ENCODE peak calls at places on chromosomes 1 and 21, in nine cellular contexts. One of them, this sample, is unnamed.

GRCh38 chr1:39863177-39863576 is 20.1 kb downstream of the TRIT1 start:
- DNase-seq in AG08395: no peak
- DNase-seq in activated gamma-delta T cell: no peak
- DNase-seq in NCI-H1105 treated with DMSO at 0.1 percent for 48 hours: no peak
- DNase-seq in COLO829: no peak
- DNase-seq in T-helper 9 cell: no peak
- DNase-seq in endodermal cell: no peak
- DNase-seq in amniotic stem cell: no peak
- DNase-seq in activated naive CD8-positive, alpha-beta T cell treated with anti-CD3 and anti-CD28 coated beads, Interleukin-2, amount 50 U/mL, for 24 hours: no peak
- DNase-seq in this sample: no peak

GRCh38 chr1:235136111-235136510 is 7.5 kb upstream of the TOMM20 start:
- DNase-seq in T-helper 9 cell: no peak
- DNase-seq in AG08395: no peak
- DNase-seq in amniotic stem cell: no peak
- DNase-seq in COLO829: no peak
- DNase-seq in NCI-H1105 treated with DMSO at 0.1 percent for 48 hours: peak
- DNase-seq in activated gamma-delta T cell: no peak
- DNase-seq in activated naive CD8-positive, alpha-beta T cell treated with anti-CD3 and anti-CD28 coated beads, Interleukin-2, amount 50 U/mL, for 24 hours: no peak
- DNase-seq in endodermal cell: no peak
- DNase-seq in this sample: no peak

GRCh38 chr21:34807146-34807880 is 138.5 kb downstream of the CLIC6 start:
- DNase-seq in T-helper 9 cell: peak
- DNase-seq in amniotic stem cell: peak
- DNase-seq in activated gamma-delta T cell: no peak
- DNase-seq in NCI-H1105 treated with DMSO at 0.1 percent for 48 hours: no peak
- DNase-seq in COLO829: peak
- DNase-seq in activated naive CD8-positive, alpha-beta T cell treated with anti-CD3 and anti-CD28 coated beads, Interleukin-2, amount 50 U/mL, for 24 hours: peak
- DNase-seq in endodermal cell: peak
- DNase-seq in AG08395: peak
- DNase-seq in this sample: peak

GRCh38 chr1:100866041-100866900 is 28.4 kb downstream of the EXTL2 start:
- DNase-seq in COLO829: no peak
- DNase-seq in endodermal cell: no peak
- DNase-seq in activated gamma-delta T cell: no peak
- DNase-seq in NCI-H1105 treated with DMSO at 0.1 percent for 48 hours: peak
- DNase-seq in T-helper 9 cell: no peak
- DNase-seq in activated naive CD8-positive, alpha-beta T cell treated with anti-CD3 and anti-CD28 coated beads, Interleukin-2, amount 50 U/mL, for 24 hours: no peak
- DNase-seq in amniotic stem cell: no peak
- DNase-seq in AG08395: peak
- DNase-seq in this sample: no peak

GRCh38 chr1:983736-984475 is 2.0 kb upstream of the PERM1 start:
- DNase-seq in T-helper 9 cell: peak
- DNase-seq in AG08395: peak
- DNase-seq in activated gamma-delta T cell: peak
- DNase-seq in endodermal cell: peak
- DNase-seq in NCI-H1105 treated with DMSO at 0.1 percent for 48 hours: peak
- DNase-seq in COLO829: no peak
- DNase-seq in amniotic stem cell: no peak
- DNase-seq in activated naive CD8-positive, alpha-beta T cell treated with anti-CD3 and anti-CD28 coated beads, Interleukin-2, amount 50 U/mL, for 24 hours: peak
- DNase-seq in this sample: peak

GRCh38 chr1:68218485-68218884 is 13.8 kb downstream of the WLS start:
- DNase-seq in T-helper 9 cell: no peak
- DNase-seq in activated naive CD8-positive, alpha-beta T cell treated with anti-CD3 and anti-CD28 coated beads, Interleukin-2, amount 50 U/mL, for 24 hours: no peak
- DNase-seq in amniotic stem cell: no peak
- DNase-seq in NCI-H1105 treated with DMSO at 0.1 percent for 48 hours: no peak
- DNase-seq in AG08395: no peak
- DNase-seq in COLO829: no peak
- DNase-seq in endodermal cell: peak
- DNase-seq in activated gamma-delta T cell: no peak
- DNase-seq in this sample: no peak

GRCh38 chr1:180611016-180611930 is 20.5 kb upstream of the XPR1 start:
- DNase-seq in AG08395: no peak
- DNase-seq in NCI-H1105 treated with DMSO at 0.1 percent for 48 hours: no peak
- DNase-seq in T-helper 9 cell: no peak
- DNase-seq in COLO829: peak
- DNase-seq in amniotic stem cell: no peak
- DNase-seq in endodermal cell: no peak
- DNase-seq in activated naive CD8-positive, alpha-beta T cell treated with anti-CD3 and anti-CD28 coated beads, Interleukin-2, amount 50 U/mL, for 24 hours: no peak
- DNase-seq in activated gamma-delta T cell: no peak
- DNase-seq in this sample: no peak

GRCh38 chr1:25530348-25531081 is 12.9 kb upstream of the LDLRAP1 start:
- DNase-seq in T-helper 9 cell: no peak
- DNase-seq in activated naive CD8-positive, alpha-beta T cell treated with anti-CD3 and anti-CD28 coated beads, Interleukin-2, amount 50 U/mL, for 24 hours: no peak
- DNase-seq in endodermal cell: no peak
- DNase-seq in NCI-H1105 treated with DMSO at 0.1 percent for 48 hours: no peak
- DNase-seq in AG08395: no peak
- DNase-seq in COLO829: no peak
- DNase-seq in activated gamma-delta T cell: no peak
- DNase-seq in amniotic stem cell: no peak
- DNase-seq in this sample: no peak

GRCh38 chr1:41872074-41872473 is 46.6 kb downstream of the HIVEP3 start:
- DNase-seq in NCI-H1105 treated with DMSO at 0.1 percent for 48 hours: no peak
- DNase-seq in activated naive CD8-positive, alpha-beta T cell treated with anti-CD3 and anti-CD28 coated beads, Interleukin-2, amount 50 U/mL, for 24 hours: no peak
- DNase-seq in amniotic stem cell: no peak
- DNase-seq in AG08395: no peak
- DNase-seq in COLO829: no peak
- DNase-seq in endodermal cell: no peak
- DNase-seq in T-helper 9 cell: no peak
- DNase-seq in activated gamma-delta T cell: no peak
- DNase-seq in this sample: no peak

GRCh38 chr1:166937329-166937728 is 38.0 kb downstream of the ILDR2 start:
- DNase-seq in COLO829: no peak
- DNase-seq in NCI-H1105 treated with DMSO at 0.1 percent for 48 hours: no peak
- DNase-seq in endodermal cell: no peak
- DNase-seq in amniotic stem cell: no peak
- DNase-seq in activated gamma-delta T cell: no peak
- DNase-seq in activated naive CD8-positive, alpha-beta T cell treated with anti-CD3 and anti-CD28 coated beads, Interleukin-2, amount 50 U/mL, for 24 hours: no peak
- DNase-seq in AG08395: no peak
- DNase-seq in T-helper 9 cell: no peak
- DNase-seq in this sample: no peak

GRCh38 chr1:48471103-48471502 is 901 bp downstream of the SPATA6 start:
- DNase-seq in AG08395: no peak
- DNase-seq in amniotic stem cell: no peak
- DNase-seq in COLO829: no peak
- DNase-seq in activated gamma-delta T cell: no peak
- DNase-seq in activated naive CD8-positive, alpha-beta T cell treated with anti-CD3 and anti-CD28 coated beads, Interleukin-2, amount 50 U/mL, for 24 hours: no peak
- DNase-seq in NCI-H1105 treated with DMSO at 0.1 percent for 48 hours: no peak
- DNase-seq in T-helper 9 cell: no peak
- DNase-seq in endodermal cell: peak
- DNase-seq in this sample: no peak

GRCh38 chr1:214525535-214526019 is 25.8 kb downstream of the PTPN14 start:
- DNase-seq in T-helper 9 cell: no peak
- DNase-seq in NCI-H1105 treated with DMSO at 0.1 percent for 48 hours: no peak
- DNase-seq in COLO829: no peak
- DNase-seq in AG08395: no peak
- DNase-seq in amniotic stem cell: no peak
- DNase-seq in activated naive CD8-positive, alpha-beta T cell treated with anti-CD3 and anti-CD28 coated beads, Interleukin-2, amount 50 U/mL, for 24 hours: no peak
- DNase-seq in endodermal cell: no peak
- DNase-seq in activated gamma-delta T cell: no peak
- DNase-seq in this sample: no peak

GRCh38 chr1:19006837-19007271 is 50.4 kb upstream of the IFFO2 start:
- DNase-seq in activated gamma-delta T cell: no peak
- DNase-seq in T-helper 9 cell: no peak
- DNase-seq in amniotic stem cell: no peak
- DNase-seq in endodermal cell: no peak
- DNase-seq in activated naive CD8-positive, alpha-beta T cell treated with anti-CD3 and anti-CD28 coated beads, Interleukin-2, amount 50 U/mL, for 24 hours: no peak
- DNase-seq in AG08395: no peak
- DNase-seq in COLO829: no peak
- DNase-seq in NCI-H1105 treated with DMSO at 0.1 percent for 48 hours: no peak
- DNase-seq in this sample: no peak

GRCh38 chr1:86352096-86352495 is 44.0 kb downstream of the ODF2L start:
- DNase-seq in T-helper 9 cell: no peak
- DNase-seq in activated gamma-delta T cell: no peak
- DNase-seq in amniotic stem cell: no peak
- DNase-seq in activated naive CD8-positive, alpha-beta T cell treated with anti-CD3 and anti-CD28 coated beads, Interleukin-2, amount 50 U/mL, for 24 hours: no peak
- DNase-seq in endodermal cell: no peak
- DNase-seq in AG08395: peak
- DNase-seq in COLO829: peak
- DNase-seq in NCI-H1105 treated with DMSO at 0.1 percent for 48 hours: no peak
- DNase-seq in this sample: peak

GRCh38 chr21:27036736-27037301 is 69.9 kb upstream of the ADAMTS5 start:
- DNase-seq in AG08395: no peak
- DNase-seq in COLO829: no peak
- DNase-seq in endodermal cell: no peak
- DNase-seq in T-helper 9 cell: no peak
- DNase-seq in activated gamma-delta T cell: no peak
- DNase-seq in amniotic stem cell: no peak
- DNase-seq in activated naive CD8-positive, alpha-beta T cell treated with anti-CD3 and anti-CD28 coated beads, Interleukin-2, amount 50 U/mL, for 24 hours: no peak
- DNase-seq in NCI-H1105 treated with DMSO at 0.1 percent for 48 hours: no peak
- DNase-seq in this sample: no peak

GRCh38 chr1:93963585-93963984 is 54.4 kb upstream of the GCLM start:
- DNase-seq in T-helper 9 cell: no peak
- DNase-seq in COLO829: no peak
- DNase-seq in activated naive CD8-positive, alpha-beta T cell treated with anti-CD3 and anti-CD28 coated beads, Interleukin-2, amount 50 U/mL, for 24 hours: no peak
- DNase-seq in NCI-H1105 treated with DMSO at 0.1 percent for 48 hours: no peak
- DNase-seq in AG08395: no peak
- DNase-seq in activated gamma-delta T cell: no peak
- DNase-seq in amniotic stem cell: no peak
- DNase-seq in endodermal cell: no peak
- DNase-seq in this sample: no peak

GRCh38 chr1:21069549-21069948 is 107.1 kb downstream of the EIF4G3 start:
- DNase-seq in activated naive CD8-positive, alpha-beta T cell treated with anti-CD3 and anti-CD28 coated beads, Interleukin-2, amount 50 U/mL, for 24 hours: no peak
- DNase-seq in NCI-H1105 treated with DMSO at 0.1 percent for 48 hours: no peak
- DNase-seq in COLO829: no peak
- DNase-seq in endodermal cell: no peak
- DNase-seq in activated gamma-delta T cell: no peak
- DNase-seq in T-helper 9 cell: no peak
- DNase-seq in AG08395: peak
- DNase-seq in amniotic stem cell: no peak
- DNase-seq in this sample: peak

GRCh38 chr1:165235777-165236285 is 120.7 kb downstream of the LMX1A start:
- DNase-seq in T-helper 9 cell: no peak
- DNase-seq in endodermal cell: peak
- DNase-seq in activated naive CD8-positive, alpha-beta T cell treated with anti-CD3 and anti-CD28 coated beads, Interleukin-2, amount 50 U/mL, for 24 hours: no peak
- DNase-seq in AG08395: no peak
- DNase-seq in amniotic stem cell: no peak
- DNase-seq in activated gamma-delta T cell: no peak
- DNase-seq in COLO829: no peak
- DNase-seq in NCI-H1105 treated with DMSO at 0.1 percent for 48 hours: peak
- DNase-seq in this sample: no peak

GRCh38 chr1:201649776-201650607 is 111.1 kb downstream of the NAV1 start:
- DNase-seq in AG08395: peak
- DNase-seq in activated naive CD8-positive, alpha-beta T cell treated with anti-CD3 and anti-CD28 coated beads, Interleukin-2, amount 50 U/mL, for 24 hours: peak
- DNase-seq in NCI-H1105 treated with DMSO at 0.1 percent for 48 hours: peak
- DNase-seq in amniotic stem cell: peak
- DNase-seq in activated gamma-delta T cell: no peak
- DNase-seq in COLO829: no peak
- DNase-seq in T-helper 9 cell: no peak
- DNase-seq in endodermal cell: peak
- DNase-seq in this sample: peak

This sample was measured in foreskin fibroblast.